ENCODE peak calls at places on chromosome 11, in five cellular contexts. One of them, this sample, is unnamed.
A peak's percentile ranks its signal among the peaks of the same experiment; 100 is the strongest.

GRCh38 chr11:61138940-61139339 is 22.3 kb downstream of the VPS37C start:
- DNase-seq in AG04450: no peak
- DNase-seq in pancreas: no peak
- DNase-seq in astrocyte of the spinal cord: peak; percentile 80
- DNase-seq in uterus: no peak
- DNase-seq in this sample: no peak

GRCh38 chr11:57269580-57270021 is 32.6 kb upstream of the APLNR start:
- DNase-seq in pancreas: no peak
- DNase-seq in uterus: no peak
- DNase-seq in AG04450: no peak
- DNase-seq in astrocyte of the spinal cord: no peak
- DNase-seq in this sample: no peak

GRCh38 chr11:125228425-125228824 is 63.9 kb downstream of the PKNOX2 start:
- DNase-seq in astrocyte of the spinal cord: no peak
- DNase-seq in uterus: no peak
- DNase-seq in pancreas: no peak
- DNase-seq in AG04450: no peak
- DNase-seq in this sample: no peak

GRCh38 chr11:67301951-67302516 is 1.3 kb upstream of the SSH3 start:
- DNase-seq in astrocyte of the spinal cord: peak; percentile 76
- DNase-seq in uterus: peak; percentile 32
- DNase-seq in AG04450: peak; percentile 33
- DNase-seq in pancreas: peak; percentile 54
- DNase-seq in this sample: peak; percentile 14

GRCh38 chr11:108983621-108984020 is 318.8 kb downstream of the DDX10 start:
- DNase-seq in astrocyte of the spinal cord: peak; percentile 59
- DNase-seq in AG04450: no peak
- DNase-seq in uterus: no peak
- DNase-seq in pancreas: no peak
- DNase-seq in this sample: no peak

GRCh38 chr11:118592616-118593367 is 14.6 kb upstream of the PHLDB1 start:
- DNase-seq in uterus: no peak
- DNase-seq in astrocyte of the spinal cord: peak; percentile 40
- DNase-seq in pancreas: peak; percentile 4
- DNase-seq in AG04450: no peak
- DNase-seq in this sample: no peak

GRCh38 chr11:115672999-115673411 is 168.8 kb upstream of the CADM1 start:
- DNase-seq in astrocyte of the spinal cord: peak; percentile 72
- DNase-seq in AG04450: peak; percentile 34
- DNase-seq in pancreas: no peak
- DNase-seq in uterus: no peak
- DNase-seq in this sample: no peak

GRCh38 chr11:86795962-86796361 is 4.4 kb upstream of the PRSS23 start:
- DNase-seq in pancreas: no peak
- DNase-seq in uterus: no peak
- DNase-seq in astrocyte of the spinal cord: no peak
- DNase-seq in AG04450: no peak
- DNase-seq in this sample: no peak

GRCh38 chr11:128784059-128784804 is 82.9 kb downstream of the KCNJ1 start:
- DNase-seq in AG04450: no peak
- DNase-seq in astrocyte of the spinal cord: no peak
- DNase-seq in pancreas: no peak
- DNase-seq in uterus: no peak
- DNase-seq in this sample: no peak

GRCh38 chr11:102546427-102546826 is 15.9 kb upstream of the MMP7 start:
- DNase-seq in AG04450: no peak
- DNase-seq in pancreas: no peak
- DNase-seq in astrocyte of the spinal cord: peak; percentile 41
- DNase-seq in uterus: no peak
- DNase-seq in this sample: no peak

GRCh38 chr11:61551630-61552029 is 29.2 kb downstream of the SYT7 start:
- DNase-seq in AG04450: no peak
- DNase-seq in pancreas: peak; percentile 52
- DNase-seq in uterus: no peak
- DNase-seq in astrocyte of the spinal cord: no peak
- DNase-seq in this sample: no peak

GRCh38 chr11:118841469-118842222 is 42.0 kb upstream of the CXCR5 start:
- DNase-seq in AG04450: no peak
- DNase-seq in pancreas: no peak
- DNase-seq in astrocyte of the spinal cord: no peak
- DNase-seq in uterus: no peak
- DNase-seq in this sample: peak; percentile 26

GRCh38 chr11:26493616-26494015 is 78.4 kb downstream of the MUC15 start:
- DNase-seq in uterus: no peak
- DNase-seq in AG04450: no peak
- DNase-seq in pancreas: no peak
- DNase-seq in astrocyte of the spinal cord: no peak
- DNase-seq in this sample: no peak

GRCh38 chr11:36306888-36307287 is 10.8 kb downstream of the PRR5L start:
- DNase-seq in pancreas: no peak
- DNase-seq in uterus: no peak
- DNase-seq in astrocyte of the spinal cord: peak; percentile 75
- DNase-seq in AG04450: no peak
- DNase-seq in this sample: no peak

GRCh38 chr11:121241300-121242176 is 51.0 kb upstream of the SC5D start:
- DNase-seq in AG04450: no peak
- DNase-seq in pancreas: no peak
- DNase-seq in uterus: no peak
- DNase-seq in astrocyte of the spinal cord: no peak
- DNase-seq in this sample: no peak

GRCh38 chr11:36454991-36455611 is 55.0 kb downstream of the TRAF6 start:
- DNase-seq in AG04450: no peak
- DNase-seq in astrocyte of the spinal cord: peak; percentile 47
- DNase-seq in uterus: no peak
- DNase-seq in pancreas: no peak
- DNase-seq in this sample: no peak

DNA sequence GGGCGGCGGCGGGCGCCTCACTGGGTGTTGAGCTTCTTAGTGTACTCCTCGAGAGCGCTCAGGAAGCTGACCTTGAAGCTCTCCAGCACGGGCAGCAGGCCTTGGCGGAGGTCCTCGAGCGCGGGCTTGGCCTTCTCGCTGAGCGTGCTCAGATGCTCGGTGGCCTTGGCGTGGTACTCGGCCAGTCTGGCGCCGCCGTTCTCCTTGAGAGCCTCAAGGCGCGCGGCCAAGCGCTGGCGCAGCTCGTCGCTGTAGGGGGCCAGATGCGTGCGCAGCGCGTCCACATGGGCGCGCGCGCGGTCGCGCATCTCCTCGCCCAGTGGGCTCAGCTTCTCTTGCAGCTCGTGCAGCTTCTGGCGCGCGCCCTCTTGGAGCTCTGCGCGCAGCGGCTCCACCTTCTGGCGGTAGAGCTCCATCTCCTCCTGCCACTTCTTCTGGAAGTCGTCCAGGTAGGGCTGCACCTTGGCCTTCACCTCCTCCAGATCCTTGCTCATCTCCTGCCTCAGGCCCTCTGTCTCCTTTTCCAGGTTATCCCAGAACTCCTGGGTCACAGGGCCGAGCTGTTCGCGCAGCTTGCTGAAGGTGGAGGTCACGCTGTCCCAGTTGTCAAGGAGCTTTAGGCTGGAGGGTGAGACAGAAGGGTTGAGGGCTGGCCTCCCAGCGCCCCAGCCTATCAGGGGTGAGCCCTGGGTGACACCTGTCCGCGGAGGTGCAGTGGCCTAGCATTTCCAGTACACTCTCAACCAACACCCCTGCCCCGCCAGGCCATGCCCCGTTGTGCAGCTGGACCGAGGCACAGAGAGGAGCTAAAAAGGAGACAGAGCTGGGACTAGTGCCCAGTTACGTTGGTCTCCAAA is 1.4 kb downstream of the APOA1 start:
- DNase-seq in pancreas: peak; percentile 87
- DNase-seq in uterus: peak; percentile 77
- DNase-seq in astrocyte of the spinal cord: peak; percentile 94
- DNase-seq in AG04450: peak; percentile 87
- DNase-seq in this sample: peak; percentile 59
- TF ChIP-seq CTCF in pancreas: peak; percentile 50
- TF ChIP-seq CTCF in uterus: peak; percentile 60
- TF ChIP-seq CTCF in astrocyte of the spinal cord: peak; percentile 74
- TF ChIP-seq CTCF in AG04450: peak; percentile 69
- TF ChIP-seq CTCF in this sample: no peak

GRCh38 chr11:79062814-79063762 is 377.7 kb downstream of the TENM4 start:
- DNase-seq in pancreas: peak; percentile 47
- DNase-seq in AG04450: no peak
- DNase-seq in astrocyte of the spinal cord: no peak
- DNase-seq in uterus: no peak
- DNase-seq in this sample: no peak
- TF ChIP-seq CTCF in pancreas: no peak
- TF ChIP-seq CTCF in AG04450: peak; percentile 60
- TF ChIP-seq CTCF in astrocyte of the spinal cord: peak; percentile 58
- TF ChIP-seq CTCF in uterus: no peak
- TF ChIP-seq CTCF in this sample: no peak

GRCh38 chr11:71367756-71368155 is 80.4 kb downstream of the DHCR7 start:
- DNase-seq in pancreas: no peak
- DNase-seq in uterus: no peak
- DNase-seq in AG04450: no peak
- DNase-seq in astrocyte of the spinal cord: no peak
- DNase-seq in this sample: no peak
- TF ChIP-seq CTCF in pancreas: no peak
- TF ChIP-seq CTCF in uterus: no peak
- TF ChIP-seq CTCF in AG04450: no peak
- TF ChIP-seq CTCF in astrocyte of the spinal cord: no peak
- TF ChIP-seq CTCF in this sample: no peak

DNA sequence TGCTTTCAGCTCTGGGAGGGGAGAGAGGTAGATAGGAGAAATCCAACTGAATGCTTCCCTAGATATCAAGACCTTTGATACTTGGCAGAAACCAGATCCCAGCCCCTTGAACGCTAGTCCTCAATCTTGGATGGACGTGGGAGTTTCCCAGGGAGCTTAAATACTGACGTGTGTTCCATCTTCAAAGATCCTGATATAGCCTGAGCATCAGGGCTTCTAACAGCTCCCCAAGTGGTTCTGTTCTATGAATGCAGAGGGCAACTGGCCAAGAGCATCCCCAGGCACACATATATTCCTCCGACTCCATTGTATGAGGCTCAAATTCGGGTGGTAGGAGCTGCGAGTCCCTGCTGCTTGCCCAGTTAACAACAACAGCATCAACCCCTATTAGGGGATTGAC is 8.7 kb upstream of the ACCS start:
- DNase-seq in uterus: no peak
- DNase-seq in pancreas: no peak
- DNase-seq in astrocyte of the spinal cord: no peak
- DNase-seq in AG04450: no peak
- DNase-seq in this sample: no peak
- TF ChIP-seq CTCF in uterus: no peak
- TF ChIP-seq CTCF in pancreas: no peak
- TF ChIP-seq CTCF in astrocyte of the spinal cord: peak; percentile 2
- TF ChIP-seq CTCF in AG04450: no peak
- TF ChIP-seq CTCF in this sample: no peak

This sample was measured in activated B cell treated with CpG ODN at 0.5 μM for 24 hours.